ENCODE peak calls at places on chromosome 14, in five cellular contexts. One of them, this sample, is unnamed.

GRCh38 chr14:50920482-50921225 is 23.6 kb downstream of the PYGL start:
- DNase-seq in NCI-H1092: no peak
- DNase-seq in progenitor cell of endocrine pancreas: no peak
- DNase-seq in AG09319: peak
- DNase-seq in OCI-LY7: no peak
- DNase-seq in this sample: no peak

GRCh38 chr14:69325086-69325485 is 65.1 kb downstream of the GALNT16 start:
- DNase-seq in NCI-H1092: no peak
- DNase-seq in progenitor cell of endocrine pancreas: no peak
- DNase-seq in AG09319: no peak
- DNase-seq in OCI-LY7: no peak
- DNase-seq in this sample: no peak

GRCh38 chr14:55383039-55383438 is 28.6 kb downstream of the ATG14 start:
- DNase-seq in NCI-H1092: no peak
- DNase-seq in progenitor cell of endocrine pancreas: no peak
- DNase-seq in AG09319: no peak
- DNase-seq in OCI-LY7: no peak
- DNase-seq in this sample: no peak

GRCh38 chr14:95144849-95145248 is 12.5 kb downstream of the DICER1 start:
- DNase-seq in NCI-H1092: no peak
- DNase-seq in progenitor cell of endocrine pancreas: no peak
- DNase-seq in AG09319: no peak
- DNase-seq in OCI-LY7: no peak
- DNase-seq in this sample: no peak

GRCh38 chr14:20675669-20676068 is 8.7 kb upstream of the RNASE4 start:
- DNase-seq in NCI-H1092: no peak
- DNase-seq in progenitor cell of endocrine pancreas: no peak
- DNase-seq in AG09319: no peak
- DNase-seq in OCI-LY7: no peak
- DNase-seq in this sample: no peak

GRCh38 chr14:76439237-76439775 is 63.4 kb downstream of the ESRRB start:
- DNase-seq in NCI-H1092: no peak
- DNase-seq in progenitor cell of endocrine pancreas: no peak
- DNase-seq in AG09319: no peak
- DNase-seq in OCI-LY7: no peak
- DNase-seq in this sample: no peak

GRCh38 chr14:54566410-54567223 is at the start of gene SAMD4A:
- DNase-seq in NCI-H1092: peak
- DNase-seq in progenitor cell of endocrine pancreas: peak
- DNase-seq in AG09319: peak
- DNase-seq in OCI-LY7: peak
- DNase-seq in this sample: peak

GRCh38 chr14:82755476-82755875 is 1221.8 kb upstream of the SEL1L start:
- DNase-seq in NCI-H1092: no peak
- DNase-seq in progenitor cell of endocrine pancreas: no peak
- DNase-seq in AG09319: no peak
- DNase-seq in OCI-LY7: no peak
- DNase-seq in this sample: no peak

GRCh38 chr14:80152166-80152565 is 59.1 kb downstream of the DIO2 start:
- DNase-seq in NCI-H1092: no peak
- DNase-seq in progenitor cell of endocrine pancreas: no peak
- DNase-seq in AG09319: no peak
- DNase-seq in OCI-LY7: no peak
- DNase-seq in this sample: no peak

GRCh38 chr14:31934767-31935266 is 142.3 kb upstream of the ARHGAP5 start:
- DNase-seq in NCI-H1092: peak
- DNase-seq in progenitor cell of endocrine pancreas: no peak
- DNase-seq in AG09319: no peak
- DNase-seq in OCI-LY7: no peak
- DNase-seq in this sample: no peak

GRCh38 chr14:105426416-105427130 is 6.9 kb downstream of the MTA1 start:
- DNase-seq in NCI-H1092: no peak
- DNase-seq in progenitor cell of endocrine pancreas: no peak
- DNase-seq in AG09319: no peak
- DNase-seq in OCI-LY7: no peak
- DNase-seq in this sample: no peak

GRCh38 chr14:37114039-37114438 is 58.4 kb downstream of the SLC25A21 start:
- DNase-seq in NCI-H1092: no peak
- DNase-seq in progenitor cell of endocrine pancreas: no peak
- DNase-seq in AG09319: peak
- DNase-seq in OCI-LY7: no peak
- DNase-seq in this sample: no peak

GRCh38 chr14:32307881-32308582 is 21.1 kb upstream of the AKAP6 start:
- DNase-seq in NCI-H1092: no peak
- DNase-seq in progenitor cell of endocrine pancreas: no peak
- DNase-seq in AG09319: no peak
- DNase-seq in OCI-LY7: no peak
- DNase-seq in this sample: no peak

GRCh38 chr14:95891742-95892141 is 15.1 kb downstream of the TUNAR start:
- DNase-seq in NCI-H1092: no peak
- DNase-seq in progenitor cell of endocrine pancreas: no peak
- DNase-seq in AG09319: peak
- DNase-seq in OCI-LY7: no peak
- DNase-seq in this sample: no peak

GRCh38 chr14:89241934-89242670 is 174.9 kb downstream of the FOXN3 start:
- DNase-seq in NCI-H1092: no peak
- DNase-seq in progenitor cell of endocrine pancreas: no peak
- DNase-seq in AG09319: no peak
- DNase-seq in OCI-LY7: no peak
- DNase-seq in this sample: no peak

GRCh38 chr14:22689186-22689585 is 45.0 kb upstream of the OR6J1 start:
- DNase-seq in NCI-H1092: no peak
- DNase-seq in progenitor cell of endocrine pancreas: no peak
- DNase-seq in AG09319: no peak
- DNase-seq in OCI-LY7: no peak
- DNase-seq in this sample: no peak

GRCh38 chr14:93937519-93937918 is 10.4 kb downstream of the FAM181A start:
- DNase-seq in NCI-H1092: no peak
- DNase-seq in progenitor cell of endocrine pancreas: no peak
- DNase-seq in AG09319: no peak
- DNase-seq in OCI-LY7: no peak
- DNase-seq in this sample: no peak

GRCh38 chr14:97395068-97395467 is 597.9 kb downstream of the VRK1 start:
- DNase-seq in NCI-H1092: no peak
- DNase-seq in progenitor cell of endocrine pancreas: no peak
- DNase-seq in AG09319: no peak
- DNase-seq in OCI-LY7: no peak
- DNase-seq in this sample: no peak

GRCh38 chr14:64702493-64703392 is 1.5 kb upstream of the PLEKHG3 start:
- DNase-seq in NCI-H1092: no peak
- DNase-seq in progenitor cell of endocrine pancreas: peak
- DNase-seq in AG09319: no peak
- DNase-seq in OCI-LY7: no peak
- DNase-seq in this sample: no peak

This sample was measured in germinal center.